ENCODE peak calls at places on chromosomes 3 and 15, in eight cellular contexts. One of them, this sample, is unnamed.

GRCh38 chr15:96144734-96145133 is 185.8 kb upstream of the NR2F2 start:
- DNase-seq in A549: no peak
- DNase-seq in RWPE1: no peak
- DNase-seq in ovary: no peak
- DNase-seq in upper lobe of right lung: no peak
- DNase-seq in body of pancreas: no peak
- DNase-seq in naive thymus-derived CD4-positive, alpha-beta T cell: no peak
- DNase-seq in left ventricle myocardium inferior: no peak
- DNase-seq in this sample: no peak

GRCh38 chr3:10339376-10339955 is 18.6 kb upstream of the SEC13 start:
- DNase-seq in naive thymus-derived CD4-positive, alpha-beta T cell: no peak
- DNase-seq in left ventricle myocardium inferior: peak
- DNase-seq in RWPE1: no peak
- DNase-seq in A549: no peak
- DNase-seq in ovary: no peak
- DNase-seq in body of pancreas: no peak
- DNase-seq in upper lobe of right lung: no peak
- DNase-seq in this sample: no peak

GRCh38 chr15:99212401-99212800 is 37.0 kb downstream of the TTC23 start:
- DNase-seq in left ventricle myocardium inferior: no peak
- DNase-seq in upper lobe of right lung: no peak
- DNase-seq in body of pancreas: no peak
- DNase-seq in ovary: no peak
- DNase-seq in RWPE1: no peak
- DNase-seq in A549: peak
- DNase-seq in naive thymus-derived CD4-positive, alpha-beta T cell: no peak
- DNase-seq in this sample: no peak

GRCh38 chr15:92848852-92849598 is 51.1 kb upstream of the CHD2 start:
- DNase-seq in A549: no peak
- DNase-seq in RWPE1: no peak
- DNase-seq in naive thymus-derived CD4-positive, alpha-beta T cell: no peak
- DNase-seq in ovary: no peak
- DNase-seq in upper lobe of right lung: no peak
- DNase-seq in body of pancreas: no peak
- DNase-seq in left ventricle myocardium inferior: no peak
- DNase-seq in this sample: no peak

GRCh38 chr3:97927699-97928098 is 44.5 kb downstream of the RIOX2 start:
- DNase-seq in body of pancreas: no peak
- DNase-seq in ovary: no peak
- DNase-seq in A549: no peak
- DNase-seq in naive thymus-derived CD4-positive, alpha-beta T cell: no peak
- DNase-seq in left ventricle myocardium inferior: no peak
- DNase-seq in upper lobe of right lung: no peak
- DNase-seq in RWPE1: no peak
- DNase-seq in this sample: no peak

GRCh38 chr3:54197509-54197908 is 75.2 kb downstream of the CACNA2D3 start:
- DNase-seq in body of pancreas: no peak
- DNase-seq in naive thymus-derived CD4-positive, alpha-beta T cell: no peak
- DNase-seq in RWPE1: no peak
- DNase-seq in A549: no peak
- DNase-seq in left ventricle myocardium inferior: no peak
- DNase-seq in ovary: no peak
- DNase-seq in upper lobe of right lung: no peak
- DNase-seq in this sample: no peak

GRCh38 chr3:67876261-67876660 is 221.8 kb upstream of the SUCLG2 start:
- DNase-seq in body of pancreas: no peak
- DNase-seq in left ventricle myocardium inferior: no peak
- DNase-seq in A549: no peak
- DNase-seq in RWPE1: no peak
- DNase-seq in upper lobe of right lung: no peak
- DNase-seq in naive thymus-derived CD4-positive, alpha-beta T cell: no peak
- DNase-seq in ovary: no peak
- DNase-seq in this sample: no peak

GRCh38 chr3:157445897-157446296 is 9.2 kb downstream of the PTX3 start:
- DNase-seq in A549: no peak
- DNase-seq in naive thymus-derived CD4-positive, alpha-beta T cell: no peak
- DNase-seq in RWPE1: peak
- DNase-seq in ovary: no peak
- DNase-seq in left ventricle myocardium inferior: no peak
- DNase-seq in body of pancreas: no peak
- DNase-seq in upper lobe of right lung: no peak
- DNase-seq in this sample: no peak

GRCh38 chr15:100053476-100054121 is 288.2 kb downstream of the ADAMTS17 start:
- DNase-seq in ovary: no peak
- DNase-seq in RWPE1: no peak
- DNase-seq in A549: no peak
- DNase-seq in upper lobe of right lung: no peak
- DNase-seq in naive thymus-derived CD4-positive, alpha-beta T cell: no peak
- DNase-seq in left ventricle myocardium inferior: no peak
- DNase-seq in body of pancreas: no peak
- DNase-seq in this sample: no peak

GRCh38 chr15:101024111-101024695 is 105.0 kb downstream of the LRRK1 start:
- DNase-seq in RWPE1: no peak
- DNase-seq in naive thymus-derived CD4-positive, alpha-beta T cell: no peak
- DNase-seq in body of pancreas: no peak
- DNase-seq in A549: no peak
- DNase-seq in left ventricle myocardium inferior: peak
- DNase-seq in ovary: peak
- DNase-seq in upper lobe of right lung: no peak
- DNase-seq in this sample: no peak

GRCh38 chr3:183824761-183825379 is 507 bp downstream of the MAP6D1 start:
- DNase-seq in left ventricle myocardium inferior: no peak
- DNase-seq in A549: peak
- DNase-seq in ovary: no peak
- DNase-seq in upper lobe of right lung: no peak
- DNase-seq in naive thymus-derived CD4-positive, alpha-beta T cell: no peak
- DNase-seq in RWPE1: peak
- DNase-seq in body of pancreas: no peak
- DNase-seq in this sample: peak

DNA sequence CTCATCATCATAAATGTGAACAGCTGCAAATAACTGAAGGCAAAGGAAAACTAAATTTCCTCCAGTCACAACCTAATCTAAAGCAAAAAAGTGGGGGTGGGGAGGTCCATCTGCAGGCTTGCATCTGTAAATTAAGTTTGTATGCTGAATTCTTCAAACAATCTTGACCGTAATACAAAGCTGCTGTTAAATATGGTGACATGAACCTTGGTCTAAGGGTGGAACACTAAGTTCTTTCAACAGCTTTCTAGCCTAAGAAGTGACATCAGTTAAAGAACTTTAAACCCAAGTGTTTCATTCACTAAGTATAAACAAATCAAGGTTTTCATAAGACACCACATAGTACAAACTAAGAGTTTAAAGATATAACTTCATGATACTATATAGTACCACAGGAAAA is 4.3 kb downstream of the LRRFIP2 start:
- DNase-seq in body of pancreas: no peak
- DNase-seq in A549: no peak
- DNase-seq in upper lobe of right lung: no peak
- DNase-seq in RWPE1: no peak
- DNase-seq in ovary: no peak
- DNase-seq in left ventricle myocardium inferior: no peak
- DNase-seq in naive thymus-derived CD4-positive, alpha-beta T cell: no peak
- DNase-seq in this sample: no peak
- H3K27ac ChIP-seq in body of pancreas: no peak
- H3K27ac ChIP-seq in A549: no peak
- H3K27ac ChIP-seq in upper lobe of right lung: no peak
- H3K27ac ChIP-seq in RWPE1: no peak
- H3K27ac ChIP-seq in ovary: no peak
- H3K27ac ChIP-seq in left ventricle myocardium inferior: peak
- H3K27ac ChIP-seq in naive thymus-derived CD4-positive, alpha-beta T cell: no peak
- H3K27ac ChIP-seq in this sample: no peak

GRCh38 chr15:84914351-84914750 is 29.9 kb downstream of the SLC28A1 start:
- DNase-seq in RWPE1: no peak
- DNase-seq in A549: no peak
- DNase-seq in naive thymus-derived CD4-positive, alpha-beta T cell: no peak
- DNase-seq in upper lobe of right lung: no peak
- DNase-seq in ovary: no peak
- DNase-seq in left ventricle myocardium inferior: no peak
- DNase-seq in body of pancreas: no peak
- DNase-seq in this sample: no peak
- H3K27ac ChIP-seq in RWPE1: peak
- H3K27ac ChIP-seq in A549: peak
- H3K27ac ChIP-seq in naive thymus-derived CD4-positive, alpha-beta T cell: no peak
- H3K27ac ChIP-seq in upper lobe of right lung: no peak
- H3K27ac ChIP-seq in ovary: peak
- H3K27ac ChIP-seq in left ventricle myocardium inferior: peak
- H3K27ac ChIP-seq in body of pancreas: peak
- H3K27ac ChIP-seq in this sample: no peak

DNA sequence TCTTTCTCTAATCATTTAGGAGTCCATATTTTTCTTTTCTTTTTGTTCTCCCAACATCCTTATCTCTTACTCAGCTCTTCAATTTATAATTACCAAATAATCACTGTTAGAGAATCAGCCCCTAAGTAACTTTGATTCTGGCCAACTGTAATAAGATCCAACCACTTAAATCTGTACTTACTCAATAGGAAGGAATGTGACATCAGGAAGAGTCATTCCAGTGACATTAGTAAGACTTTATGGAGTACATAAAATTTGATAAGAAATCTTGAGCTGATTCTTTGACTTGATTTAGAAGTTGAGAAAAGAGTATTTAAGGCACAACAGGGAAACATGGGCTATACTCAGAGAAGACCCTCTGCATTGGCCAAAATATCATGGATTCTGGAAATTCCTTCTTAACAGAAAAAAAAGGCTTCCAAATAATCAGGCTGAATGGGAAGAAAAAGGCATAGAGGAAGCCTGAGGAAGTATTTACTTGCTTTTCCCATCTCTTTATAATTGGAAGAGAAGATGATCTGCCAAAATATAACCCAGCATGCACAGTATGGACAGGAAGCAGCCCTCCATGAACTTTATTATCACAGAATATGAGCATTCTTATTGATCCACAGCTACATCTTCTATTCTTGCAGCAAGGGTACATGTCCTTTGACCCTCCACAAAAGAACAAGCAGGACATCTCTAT is 289.7 kb upstream of the TPRG1 start:
- DNase-seq in body of pancreas: no peak
- DNase-seq in A549: peak
- DNase-seq in upper lobe of right lung: no peak
- DNase-seq in ovary: no peak
- DNase-seq in left ventricle myocardium inferior: no peak
- DNase-seq in RWPE1: peak
- DNase-seq in naive thymus-derived CD4-positive, alpha-beta T cell: no peak
- DNase-seq in this sample: no peak
- H3K27ac ChIP-seq in body of pancreas: no peak
- H3K27ac ChIP-seq in A549: peak
- H3K27ac ChIP-seq in upper lobe of right lung: peak
- H3K27ac ChIP-seq in ovary: no peak
- H3K27ac ChIP-seq in left ventricle myocardium inferior: no peak
- H3K27ac ChIP-seq in RWPE1: peak
- H3K27ac ChIP-seq in naive thymus-derived CD4-positive, alpha-beta T cell: no peak
- H3K27ac ChIP-seq in this sample: no peak

GRCh38 chr3:122612706-122613105 is 35.3 kb downstream of the PARP15 start:
- DNase-seq in RWPE1: no peak
- DNase-seq in upper lobe of right lung: no peak
- DNase-seq in naive thymus-derived CD4-positive, alpha-beta T cell: no peak
- DNase-seq in body of pancreas: no peak
- DNase-seq in ovary: no peak
- DNase-seq in left ventricle myocardium inferior: no peak
- DNase-seq in A549: no peak
- DNase-seq in this sample: no peak

GRCh38 chr3:122606330-122606729 is 28.9 kb downstream of the PARP15 start:
- DNase-seq in RWPE1: no peak
- DNase-seq in body of pancreas: no peak
- DNase-seq in ovary: no peak
- DNase-seq in A549: no peak
- DNase-seq in naive thymus-derived CD4-positive, alpha-beta T cell: no peak
- DNase-seq in left ventricle myocardium inferior: no peak
- DNase-seq in upper lobe of right lung: no peak
- DNase-seq in this sample: no peak

GRCh38 chr3:122615303-122615702 is 37.9 kb downstream of the PARP15 start:
- DNase-seq in ovary: no peak
- DNase-seq in upper lobe of right lung: no peak
- DNase-seq in body of pancreas: no peak
- DNase-seq in naive thymus-derived CD4-positive, alpha-beta T cell: no peak
- DNase-seq in left ventricle myocardium inferior: no peak
- DNase-seq in RWPE1: no peak
- DNase-seq in A549: no peak
- DNase-seq in this sample: no peak

GRCh38 chr3:122609798-122610559 is 32.5 kb downstream of the PARP15 start:
- DNase-seq in upper lobe of right lung: no peak
- DNase-seq in ovary: no peak
- DNase-seq in left ventricle myocardium inferior: no peak
- DNase-seq in naive thymus-derived CD4-positive, alpha-beta T cell: no peak
- DNase-seq in A549: peak
- DNase-seq in RWPE1: peak
- DNase-seq in body of pancreas: no peak
- DNase-seq in this sample: no peak
- H3K27ac ChIP-seq in upper lobe of right lung: no peak
- H3K27ac ChIP-seq in ovary: no peak
- H3K27ac ChIP-seq in left ventricle myocardium inferior: no peak
- H3K27ac ChIP-seq in naive thymus-derived CD4-positive, alpha-beta T cell: no peak
- H3K27ac ChIP-seq in A549: peak
- H3K27ac ChIP-seq in RWPE1: no peak
- H3K27ac ChIP-seq in body of pancreas: no peak
- H3K27ac ChIP-seq in this sample: no peak

This sample was measured in thyroid gland.